ENCODE peak calls at places on chromosomes 3 and 15, in nine cellular contexts. Q is GM12865, C is foreskin fibroblast, R is heart right ventricle, U is esophagus squamous epithelium, W is choroid plexus epithelial cell, O is epithelial cell of esophagus, L is cardiac fibroblast, M is testis. Y is an unnamed sample.

GRCh38 chr15:61654918-61655317 is 405.3 kb downstream of the VPS13C start:
- DNase-seq in Q (no peak), C (no peak), R (no peak), U (no peak), W (peak), O (no peak), L (no peak), M (peak), Y (no peak)

GRCh38 chr15:86021281-86022264 is 58.1 kb upstream of the AGBL1 start:
- DNase-seq in Q (no peak), C (no peak), R (no peak), U (no peak), W (no peak), O (peak), L (no peak), M (no peak), Y (no peak)

GRCh38 chr3:48548731-48549705 is 7.6 kb downstream of the PFKFB4 start:
- DNase-seq in Q (peak), C (no peak), R (peak), U (no peak), W (peak), O (peak), L (peak), M (peak), Y (peak)

GRCh38 chr3:55157736-55158135 is 229.9 kb upstream of the LRTM1 start:
- DNase-seq in Q (no peak), C (peak), R (no peak), U (no peak), W (no peak), O (no peak), L (no peak), M (no peak), Y (no peak)

GRCh38 chr3:196082471-196082971 is 631 bp upstream of the TFRC start:
- DNase-seq in Q (no peak), C (no peak), R (no peak), U (no peak), W (no peak), O (no peak), L (no peak), M (no peak), Y (peak)

GRCh38 chr15:89958107-89958805 is 42.9 kb upstream of the ZNF710 start:
- DNase-seq in Q (no peak), C (no peak), R (no peak), U (no peak), W (no peak), O (peak), L (no peak), M (no peak), Y (peak)

GRCh38 chr15:69565066-69565465 is 112.4 kb downstream of the RPLP1 start:
- DNase-seq in Q (no peak), C (no peak), R (no peak), U (no peak), W (no peak), O (peak), L (no peak), M (no peak), Y (no peak)

GRCh38 chr15:68402432-68403160 is 29.4 kb downstream of the ITGA11 start:
- DNase-seq in Q (no peak), C (no peak), R (no peak), U (no peak), W (no peak), O (no peak), L (no peak), M (peak), Y (no peak)

GRCh38 chr3:194840661-194841514 is 155.2 kb downstream of the FAM43A start:
- DNase-seq in Q (no peak), C (no peak), R (peak), U (no peak), W (no peak), O (peak), L (peak), M (peak), Y (no peak)

GRCh38 chr3:106829206-106829605 is 548.0 kb upstream of the CCDC54 start:
- DNase-seq in Q (no peak), C (no peak), R (no peak), U (no peak), W (peak), O (no peak), L (peak), M (no peak), Y (no peak)

GRCh38 chr15:65110676-65111292 is 4.2 kb downstream of the UBAP1L start:
- DNase-seq in Q (no peak), C (peak), R (no peak), U (no peak), W (peak), O (peak), L (peak), M (no peak), Y (no peak)

DNA sequence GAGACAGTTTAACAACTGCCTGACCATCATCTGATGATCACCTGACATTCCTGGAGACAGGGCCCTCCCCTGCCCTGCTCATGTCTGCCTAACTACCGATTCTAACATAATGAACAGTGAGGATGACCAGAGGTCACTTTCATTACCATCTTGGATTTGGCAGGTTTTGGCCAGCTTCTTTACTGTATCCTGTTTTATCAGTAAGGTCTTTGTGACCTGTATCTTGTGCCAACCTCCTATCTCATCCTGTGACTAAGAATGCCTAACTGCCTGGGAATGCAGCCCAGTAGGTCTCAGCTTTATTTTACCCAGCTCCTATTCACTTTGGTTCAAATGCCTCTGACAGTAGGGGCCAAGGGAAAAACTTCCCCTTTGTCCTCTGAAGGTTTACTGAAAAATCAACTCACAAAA is 40.2 kb downstream of the METTL6 start:
- DNase-seq in Q (no peak), C (no peak), R (peak), U (no peak), W (no peak), O (peak), L (peak), M (peak), Y (no peak)
- TF ChIP-seq CTCF in Q (no peak), C (no peak), R (no peak), U (no peak), W (no peak), O (no peak), L (no peak), M (no peak), Y (no peak)

GRCh38 chr3:53230041-53230621 is 25.7 kb downstream of the TKT start:
- DNase-seq in Q (no peak), C (no peak), R (no peak), U (no peak), W (no peak), O (no peak), L (no peak), M (no peak), Y (no peak)
- TF ChIP-seq CTCF in Q (peak), C (peak), R (no peak), U (no peak), W (peak), O (no peak), L (no peak), M (no peak), Y (no peak)

DNA sequence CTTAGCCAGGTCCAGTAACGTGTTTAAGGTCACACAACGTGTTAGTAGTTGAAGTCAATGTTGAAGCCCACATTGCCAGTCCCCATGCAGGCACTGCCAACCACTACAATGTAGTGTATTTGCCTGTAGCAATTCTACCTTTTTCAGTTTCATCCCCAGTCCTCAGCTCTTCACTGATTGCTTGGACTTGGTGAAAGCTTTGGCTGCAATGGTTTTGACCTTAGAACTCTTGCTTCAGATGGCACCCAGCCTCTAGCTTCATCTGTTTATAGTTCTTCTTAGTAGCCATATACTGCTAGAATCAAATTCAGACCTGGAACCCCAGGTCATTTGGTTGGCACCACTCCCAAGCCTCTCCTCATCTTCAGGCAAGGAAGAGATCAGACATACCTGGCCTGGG is 345.4 kb upstream of the SEMA6D start:
- DNase-seq in Q (no peak), C (no peak), R (no peak), U (no peak), W (no peak), O (no peak), L (no peak), M (no peak), Y (no peak)
- TF ChIP-seq CTCF in Q (no peak), C (no peak), R (no peak), U (no peak), W (no peak), O (no peak), L (no peak), M (no peak), Y (no peak)

GRCh38 chr3:138477120-138477519 is 42.7 kb downstream of the ESYT3 start:
- DNase-seq in Q (no peak), C (no peak), R (no peak), U (no peak), W (no peak), O (no peak), L (no peak), M (no peak), Y (no peak)

GRCh38 chr3:138476526-138476925 is 42.1 kb downstream of the ESYT3 start:
- DNase-seq in Q (no peak), C (no peak), R (no peak), U (no peak), W (no peak), O (peak), L (no peak), M (no peak), Y (no peak)

GRCh38 chr3:138477801-138478200 is 43.4 kb downstream of the ESYT3 start:
- DNase-seq in Q (no peak), C (no peak), R (no peak), U (no peak), W (no peak), O (peak), L (no peak), M (no peak), Y (no peak)

GRCh38 chr3:138474163-138474562 is 39.7 kb downstream of the ESYT3 start:
- DNase-seq in Q (no peak), C (no peak), R (no peak), U (no peak), W (no peak), O (no peak), L (peak), M (no peak), Y (no peak)

GRCh38 chr3:138479355-138479964 is 45.0 kb downstream of the ESYT3 start:
- DNase-seq in Q (peak), C (peak), R (no peak), U (no peak), W (peak), O (peak), L (peak), M (peak), Y (peak)
- TF ChIP-seq CTCF in Q (peak), C (peak), R (no peak), U (peak), W (peak), O (peak), L (peak), M (no peak), Y (peak)